ENCODE peak calls at places on chromosome 18, in five cellular contexts. O is GM12891; D is ELF-1; L is stimulated activated CD4-positive, alpha-beta T cell treated with anti-CD3 and anti-CD28 coated beads, Interleukin-15, amount 100 ng/mL, for 24 hours; J is activated CD4-positive, alpha-beta T cell treated with anti-CD3 and anti-CD28 coated beads, Interleukin-2, amount 50 U/mL, for 48 hours. N is an unnamed sample.

GRCh38 chr18:41529093-41529492 is 425.9 kb upstream of the PIK3C3 start:
- DNase-seq in O (no peak), D (no peak), L (no peak), J (no peak), N (no peak)

GRCh38 chr18:32801236-32801635 is 28.4 kb upstream of the KLHL14 start:
- DNase-seq in O (no peak), D (no peak), L (no peak), J (no peak), N (no peak)

GRCh38 chr18:5463390-5463789 is 80.4 kb downstream of the EPB41L3 start:
- DNase-seq in O (no peak), D (no peak), L (no peak), J (no peak), N (no peak)

GRCh38 chr18:9629709-9630108 is 15.3 kb upstream of the PPP4R1 start:
- DNase-seq in O (no peak), D (no peak), L (no peak), J (no peak), N (no peak)

GRCh38 chr18:61679836-61680235 is 213.0 kb downstream of the RNF152 start:
- DNase-seq in O (no peak), D (no peak), L (no peak), J (no peak), N (no peak)

GRCh38 chr18:79059456-79059855 is 9.7 kb upstream of the ATP9B start:
- DNase-seq in O (no peak), D (peak), L (no peak), J (no peak), N (no peak)

GRCh38 chr18:26621161-26622026 is 73.0 kb upstream of the KCTD1 start:
- DNase-seq in O (peak), D (peak), L (peak), J (peak), N (peak)

GRCh38 chr18:61742555-61743429 is 150.0 kb downstream of the RNF152 start:
- DNase-seq in O (no peak), D (no peak), L (no peak), J (no peak), N (no peak)

GRCh38 chr18:56302161-56302560 is 336.2 kb downstream of the TXNL1 start:
- DNase-seq in O (no peak), D (no peak), L (no peak), J (no peak), N (no peak)

GRCh38 chr18:48868468-48869466 is 82.0 kb downstream of the SMAD7 start:
- DNase-seq in O (peak), D (no peak), L (peak), J (peak), N (no peak)

GRCh38 chr18:57659463-57660102 is 37.9 kb upstream of the NARS1 start:
- DNase-seq in O (no peak), D (no peak), L (no peak), J (no peak), N (no peak)

GRCh38 chr18:43665239-43665788 is 388.0 kb upstream of the SYT4 start:
- DNase-seq in O (no peak), D (no peak), L (no peak), J (no peak), N (no peak)

GRCh38 chr18:12030667-12031066 is 49.4 kb downstream of the IMPA2 start:
- DNase-seq in O (no peak), D (no peak), L (no peak), J (no peak), N (no peak)

GRCh38 chr18:63307555-63308200 is 11.9 kb downstream of the BCL2 start:
- DNase-seq in O (no peak), D (no peak), L (no peak), J (no peak), N (no peak)

GRCh38 chr18:8701546-8702118 is 3.7 kb upstream of the MTCL1 start:
- DNase-seq in O (no peak), D (no peak), L (no peak), J (no peak), N (peak)

GRCh38 chr18:13260114-13260926 is 41.8 kb downstream of the LDLRAD4 start:
- DNase-seq in O (no peak), D (no peak), L (no peak), J (no peak), N (no peak)

GRCh38 chr18:26819046-26819445 is 46.5 kb downstream of the AQP4 start:
- DNase-seq in O (no peak), D (no peak), L (no peak), J (no peak), N (no peak)

GRCh38 chr18:28729321-28729720 is 552.4 kb upstream of the CDH2 start:
- DNase-seq in O (no peak), D (no peak), L (no peak), J (no peak), N (peak)

GRCh38 chr18:28584726-28585125 is 407.8 kb upstream of the CDH2 start:
- DNase-seq in O (no peak), D (peak), L (no peak), J (no peak), N (no peak)

GRCh38 chr18:35071819-35072247 is 30.6 kb downstream of the MAPRE2 start:
- DNase-seq in O (no peak), D (no peak), L (no peak), J (no peak), N (no peak)

GRCh38 chr18:60347526-60348045 is 25.0 kb downstream of the MC4R start:
- DNase-seq in O (no peak), D (no peak), L (no peak), J (no peak), N (no peak)